ENCODE peak calls at places on chromosome 14, in five cellular contexts. D, J, Z, O and M are unnamed samples.

GRCh38 chr14:98997526-98998205 is 274.3 kb downstream of the BCL11B start:
- DNase-seq in O (no peak), Z (no peak), J (no peak), D (no peak), M (no peak)

GRCh38 chr14:32708134-32708533 is 230.5 kb upstream of the NPAS3 start:
- DNase-seq in D (no peak), O (no peak), Z (no peak), J (no peak), M (no peak)

GRCh38 chr14:56125772-56126411 is 7.7 kb downstream of the PELI2 start:
- DNase-seq in O (no peak), D (no peak), Z (no peak), J (no peak), M (no peak)

GRCh38 chr14:101394374-101394773 is 166.9 kb upstream of the DIO3 start:
- DNase-seq in O (no peak), Z (no peak), J (no peak), D (no peak), M (no peak)

GRCh38 chr14:50985124-50985815 is 41.0 kb upstream of the PYGL start:
- DNase-seq in D (no peak), Z (no peak), O (no peak), J (peak), M (no peak)

GRCh38 chr14:105323663-105324062 is 9.1 kb downstream of the PACS2 start:
- DNase-seq in O (no peak), Z (no peak), D (no peak), J (no peak), M (no peak)

GRCh38 chr14:24058951-24059475 is 7.2 kb downstream of the CARMIL3 start:
- DNase-seq in O (no peak), Z (no peak), D (no peak), J (no peak), M (no peak)

GRCh38 chr14:56002876-56003625 is 115.2 kb upstream of the PELI2 start:
- DNase-seq in J (no peak), D (no peak), Z (no peak), O (no peak), M (no peak)

GRCh38 chr14:102873546-102874061 is 48.9 kb upstream of the AMN start:
- DNase-seq in Z (no peak), O (peak), J (no peak), D (no peak), M (no peak)

GRCh38 chr14:51182166-51182565 is 57.9 kb upstream of the TMX1 start:
- DNase-seq in O (no peak), J (no peak), D (no peak), Z (no peak), M (no peak)

GRCh38 chr14:33184587-33184986 is 245.9 kb downstream of the NPAS3 start:
- DNase-seq in O (no peak), Z (no peak), J (no peak), D (no peak), M (peak)

GRCh38 chr14:80764496-80764895 is 177.0 kb downstream of the CEP128 start:
- DNase-seq in O (no peak), Z (no peak), J (no peak), D (no peak), M (no peak)

GRCh38 chr14:100224229-100224628 is 14.7 kb upstream of the YY1 start:
- DNase-seq in Z (no peak), J (no peak), D (no peak), O (no peak), M (no peak)

GRCh38 chr14:34650786-34651584 is 21.0 kb upstream of the SNX6 start:
- DNase-seq in O (peak), D (no peak), J (no peak), Z (no peak), M (no peak)